ENCODE peak calls at places on chromosomes 16 and 17, in four cellular contexts. N, P, S and W are unnamed samples. For H3K4me1, the result is how much of the 10 kb centered on the place peaks cover.

GRCh38 chr16:67843343-67843765 is 1.2 kb downstream of the THAP11 start:
- DNase-seq in N (no peak), P (no peak), S (peak), W (no peak)

GRCh38 chr16:7303677-7304200 is 28.9 kb upstream of the RBFOX1 start:
- DNase-seq in N (no peak), P (no peak), S (no peak), W (no peak)

GRCh38 chr16:30893082-30893743 is 664 bp downstream of the BCL7C start:
- DNase-seq in N (no peak), P (peak), S (peak), W (peak)

GRCh38 chr16:67158637-67159600 is 790 bp downstream of the TRADD start:
- DNase-seq in N (peak), P (peak), S (peak), W (peak)

GRCh38 chr17:71440513-71440912 is 680.3 kb upstream of the SOX9 start:
- DNase-seq in N (no peak), P (no peak), S (no peak), W (no peak)

GRCh38 chr17:61775364-61775763 is 88.0 kb downstream of the BRIP1 start:
- DNase-seq in N (no peak), P (no peak), S (no peak), W (no peak)

GRCh38 chr16:70694088-70694487 is 8.2 kb upstream of the MTSS2 start:
- DNase-seq in N (no peak), P (no peak), S (no peak), W (no peak)

GRCh38 chr16:75250809-75251279 is 580 bp downstream of the BCAR1 start:
- DNase-seq in N (no peak), P (peak), S (peak), W (peak)

GRCh38 chr16:69340095-69340644 is 598 bp downstream of the NIP7 start:
- DNase-seq in N (no peak), P (no peak), S (no peak), W (no peak)

GRCh38 chr17:75307957-75308731 is 18.9 kb upstream of the SLC25A19 start:
- DNase-seq in N (no peak), P (no peak), S (no peak), W (no peak)

GRCh38 chr17:75313941-75314550 is 24.8 kb upstream of the SLC25A19 start:
- DNase-seq in N (peak), P (no peak), S (no peak), W (peak)

GRCh38 chr17:75308732-75309629 is 19.7 kb upstream of the SLC25A19 start:
- DNase-seq in N (peak), P (peak), S (no peak), W (no peak)
- H3K27ac ChIP-seq in N (peak), P (peak), S (no peak), W (peak)

DNA sequence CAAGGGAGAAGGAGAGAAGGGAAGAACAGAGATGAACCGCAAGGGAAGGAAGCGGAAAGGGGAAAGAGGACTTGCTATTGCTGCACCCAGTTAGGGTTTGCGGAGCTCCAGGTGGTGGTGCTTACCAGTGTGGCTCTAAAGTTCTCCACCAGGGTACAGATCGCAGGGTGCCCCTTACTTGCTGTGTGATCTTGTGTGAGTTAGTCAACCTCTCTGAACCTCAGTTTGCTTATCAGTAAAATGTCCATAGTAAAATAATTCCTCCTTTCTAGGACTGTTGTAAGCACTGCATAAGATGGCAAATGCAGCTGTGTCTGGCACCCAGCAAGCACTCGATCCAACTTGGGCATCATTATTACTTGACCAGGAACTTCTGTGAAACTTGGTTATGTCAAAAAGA is 230.7 kb upstream of the CDH5 start:
- DNase-seq in N (no peak), P (no peak), S (no peak), W (no peak)
- H3K4me3 ChIP-seq in N (no peak), P (no peak), S (no peak), W (no peak)

GRCh38 chr17:4317648-4318047 is 48.8 kb downstream of the UBE2G1 start:
- DNase-seq in N (no peak), P (no peak), S (no peak), W (no peak)
- H3K4me1 ChIP-seq in N (under half), P (half or more), S (under half), W (under half)

GRCh38 chr16:84514295-84514873 is 9.9 kb upstream of the MEAK7 start:
- DNase-seq in N (no peak), P (no peak), S (no peak), W (no peak)

GRCh38 chr16:84514874-84515835 is 10.7 kb upstream of the MEAK7 start:
- DNase-seq in N (no peak), P (no peak), S (no peak), W (peak)

GRCh38 chr16:84511180-84511800 is 6.8 kb upstream of the MEAK7 start:
- DNase-seq in N (peak), P (peak), S (peak), W (peak)

GRCh38 chr16:84511821-84512220 is 7.4 kb upstream of the MEAK7 start:
- DNase-seq in N (no peak), P (no peak), S (no peak), W (peak)

DNA sequence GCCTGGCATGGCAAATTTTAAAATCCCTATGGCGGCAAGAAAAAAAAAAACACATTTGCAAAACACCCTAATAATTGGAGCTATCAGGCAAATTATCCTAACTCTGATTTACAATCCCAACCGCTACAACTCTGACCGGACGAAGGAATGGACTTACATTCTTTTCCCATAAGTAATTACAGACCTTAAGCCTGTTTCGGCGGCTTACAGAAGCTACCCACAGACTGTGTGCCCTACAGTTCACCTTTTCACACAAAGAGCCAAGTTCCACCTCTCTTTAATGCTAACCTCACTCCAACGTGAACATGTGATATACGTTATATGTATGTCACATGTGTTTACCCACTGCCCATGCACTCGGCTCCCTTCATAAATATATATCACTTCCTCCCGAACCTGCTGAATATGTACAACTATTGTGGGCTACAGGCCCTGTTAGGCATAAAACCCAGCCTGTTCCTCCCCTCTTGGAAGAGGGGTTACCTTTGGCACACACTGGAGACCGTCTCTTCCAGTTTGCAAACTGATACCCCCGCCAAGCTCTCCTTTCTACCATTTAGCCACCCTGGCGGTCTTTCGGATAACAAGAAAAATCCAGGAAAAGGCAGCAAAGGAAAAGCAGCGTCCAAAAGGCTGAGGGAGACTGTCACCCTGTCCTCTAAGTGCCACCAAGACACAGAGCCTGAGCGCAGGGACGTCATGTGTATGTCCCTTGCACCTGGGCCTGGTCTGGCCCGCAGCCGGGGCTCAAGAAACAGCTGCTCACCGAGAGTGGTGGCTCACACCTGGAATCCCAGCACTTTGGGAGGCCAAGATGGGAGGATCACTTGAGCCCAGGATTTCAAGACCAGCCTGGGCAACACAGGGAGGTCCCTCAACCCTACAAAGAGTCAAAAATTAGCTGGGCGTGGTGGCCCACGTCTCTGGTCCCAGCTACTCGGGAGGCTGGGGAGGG is 8.9 kb upstream of the MEAK7 start:
- DNase-seq in N (no peak), P (no peak), S (no peak), W (peak)
- H3K27ac ChIP-seq in N (peak), P (no peak), S (no peak), W (no peak)

DNA sequence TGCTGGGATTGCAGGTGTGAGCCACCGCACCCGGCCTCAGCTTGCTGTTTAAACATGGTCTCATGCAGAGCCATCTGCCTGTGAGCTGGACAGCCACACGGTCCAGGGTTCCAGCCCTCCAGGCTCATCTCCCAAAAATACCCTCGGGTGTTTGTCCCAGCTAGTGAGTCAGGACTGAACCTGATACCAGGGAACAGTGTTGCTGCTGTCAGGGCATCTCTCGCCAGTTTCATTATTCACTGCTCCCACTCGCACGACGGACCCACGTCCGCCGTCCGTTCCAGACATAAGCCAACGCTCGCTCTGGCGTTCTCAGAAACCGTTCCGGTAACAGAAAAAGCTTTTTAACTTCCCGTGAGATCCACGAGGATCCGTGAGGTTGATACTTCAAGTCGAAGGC is 77.6 kb downstream of the NXN start:
- DNase-seq in N (no peak), P (no peak), S (no peak), W (no peak)
- H3K4me3 ChIP-seq in N (no peak), P (no peak), S (no peak), W (no peak)

GRCh38 chr16:4380131-4381063 is 8.7 kb downstream of the VASN start:
- DNase-seq in N (peak), P (no peak), S (no peak), W (no peak)
- H3K4me1 ChIP-seq in N (under half), P (under half), S (under half), W (under half)

GRCh38 chr17:29664743-29665479 is 42.2 kb upstream of the CORO6 start:
- DNase-seq in N (no peak), P (no peak), S (no peak), W (no peak)
- H3K27ac ChIP-seq in N (peak), P (no peak), S (no peak), W (no peak)

DNA sequence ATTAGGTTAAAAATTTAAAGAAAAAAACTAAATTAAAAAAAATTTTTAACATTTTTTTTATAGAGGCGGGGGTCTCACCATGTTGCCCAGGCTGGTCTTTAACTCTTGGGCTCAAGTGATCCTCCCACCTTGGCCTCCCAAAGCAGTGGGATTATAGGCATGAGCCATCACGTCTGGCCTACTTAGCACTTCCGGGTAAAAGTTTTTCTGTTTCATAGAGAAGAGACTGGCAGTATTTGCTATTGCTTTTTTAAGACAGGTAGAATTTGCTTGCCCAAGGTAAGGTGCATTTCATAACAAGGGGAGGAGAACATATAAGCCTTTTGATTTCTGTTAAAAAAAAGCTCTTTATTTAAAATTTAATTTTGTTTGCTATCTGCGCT is 12.0 kb upstream of the HAPSTR1 start:
- DNase-seq in N (no peak), P (no peak), S (no peak), W (no peak)
- H3K4me3 ChIP-seq in N (no peak), P (no peak), S (no peak), W (no peak)

GRCh38 chr16:58472827-58473226 is 27.1 kb upstream of the NDRG4 start:
- DNase-seq in N (no peak), P (no peak), S (no peak), W (no peak)
- H3K4me1 ChIP-seq in N (under half), P (under half), S (under half), W (under half)

GRCh38 chr17:63035271-63035670 is 69.2 kb downstream of the TANC2 start:
- DNase-seq in N (no peak), P (no peak), S (no peak), W (no peak)
- H3K27ac ChIP-seq in N (no peak), P (no peak), S (no peak), W (no peak)